ENCODE peak calls at places on chromosomes 7 and 10, in eight cellular contexts. A is epithelial cell of esophagus; G is fibroblast of villous mesenchyme; J is heart left ventricle; V is CD4-positive, alpha-beta T cell; B is prostate gland; D is GM10248; H is HFF-Myc. R is an unnamed sample.

GRCh38 chr10:124564881-124565280 is 103.3 kb downstream of the LHPP start:
- DNase-seq in A (no peak), G (no peak), J (no peak), V (no peak), B (no peak), D (no peak), H (no peak), R (no peak)

GRCh38 chr10:70658582-70659136 is 13.6 kb upstream of the ADAMTS14 start:
- DNase-seq in A (no peak), G (no peak), J (no peak), V (no peak), B (no peak), D (no peak), H (no peak), R (no peak)

GRCh38 chr10:61842755-61843497 is 58.6 kb upstream of the ARID5B start:
- DNase-seq in A (peak), G (peak), J (no peak), V (no peak), B (no peak), D (no peak), H (no peak), R (peak)

GRCh38 chr7:73893342-73894101 is 32.6 kb downstream of the TMEM270 start:
- DNase-seq in A (no peak), G (no peak), J (peak), V (no peak), B (peak), D (no peak), H (no peak), R (no peak)

GRCh38 chr7:141363748-141364147 is 187.5 kb upstream of the AGK start:
- DNase-seq in A (no peak), G (no peak), J (no peak), V (no peak), B (no peak), D (no peak), H (no peak), R (no peak)

GRCh38 chr7:120052884-120053382 is 220.0 kb upstream of the KCND2 start:
- DNase-seq in A (peak), G (peak), J (peak), V (no peak), B (no peak), D (no peak), H (no peak), R (peak)

GRCh38 chr7:55308186-55308929 is 56.8 kb upstream of the LANCL2 start:
- DNase-seq in A (no peak), G (peak), J (no peak), V (no peak), B (no peak), D (no peak), H (no peak), R (no peak)

GRCh38 chr7:121954803-121955202 is 81.8 kb downstream of the PTPRZ1 start:
- DNase-seq in A (peak), G (no peak), J (no peak), V (no peak), B (no peak), D (no peak), H (peak), R (no peak)

GRCh38 chr7:7970620-7971307 is 2.2 kb downstream of the GLCCI1 start:
- DNase-seq in A (no peak), G (peak), J (no peak), V (no peak), B (no peak), D (no peak), H (no peak), R (no peak)

GRCh38 chr7:74365320-74366022 is 76.3 kb downstream of the CLIP2 start:
- DNase-seq in A (peak), G (peak), J (peak), V (no peak), B (no peak), D (no peak), H (peak), R (no peak)

GRCh38 chr7:24660541-24660940 is 87.3 kb downstream of the PALS2 start:
- DNase-seq in A (no peak), G (peak), J (no peak), V (no peak), B (no peak), D (no peak), H (no peak), R (no peak)

GRCh38 chr10:59553127-59553649 is 156.5 kb downstream of the SLC16A9 start:
- DNase-seq in A (no peak), G (no peak), J (no peak), V (no peak), B (no peak), D (no peak), H (no peak), R (no peak)

GRCh38 chr7:148905093-148905666 is 21.1 kb upstream of the EZH2 start:
- DNase-seq in A (no peak), G (no peak), J (no peak), V (no peak), B (no peak), D (no peak), H (no peak), R (no peak)

GRCh38 chr10:51227897-51228713 is 153.8 kb downstream of the PRKG1 start:
- DNase-seq in A (no peak), G (no peak), J (no peak), V (no peak), B (no peak), D (no peak), H (no peak), R (no peak)

GRCh38 chr10:43863859-43864591 is 215.3 kb upstream of the ZNF32 start:
- DNase-seq in A (no peak), G (peak), J (peak), V (no peak), B (no peak), D (no peak), H (no peak), R (peak)

GRCh38 chr7:116836911-116837310 is 25.5 kb upstream of the CAPZA2 start:
- DNase-seq in A (peak), G (no peak), J (no peak), V (no peak), B (no peak), D (no peak), H (no peak), R (no peak)

GRCh38 chr10:60140681-60141632 is 234.6 kb upstream of the CCDC6 start:
- DNase-seq in A (peak), G (peak), J (peak), V (no peak), B (peak), D (no peak), H (peak), R (no peak)

GRCh38 chr10:124669141-124669823 is 74.9 kb downstream of the FAM53B start:
- DNase-seq in A (no peak), G (no peak), J (no peak), V (no peak), B (no peak), D (no peak), H (no peak), R (no peak)

GRCh38 chr7:3029138-3029537 is 14.5 kb downstream of the CARD11 start:
- DNase-seq in A (no peak), G (no peak), J (no peak), V (no peak), B (no peak), D (no peak), H (no peak), R (no peak)

GRCh38 chr10:33337335-33337854 is 2.9 kb upstream of the NRP1 start:
- DNase-seq in A (no peak), G (peak), J (peak), V (no peak), B (no peak), D (no peak), H (no peak), R (no peak)

GRCh38 chr10:10629512-10629911 is 388.2 kb upstream of the CELF2 start:
- DNase-seq in A (no peak), G (no peak), J (no peak), V (no peak), B (no peak), D (no peak), H (no peak), R (no peak)

GRCh38 chr7:158098125-158099030 is 489.2 kb downstream of the PTPRN2 start:
- DNase-seq in A (no peak), G (no peak), J (no peak), V (no peak), B (no peak), D (no peak), H (no peak), R (no peak)

GRCh38 chr7:135209225-135209834 is 2.0 kb downstream of the WDR91 start:
- DNase-seq in A (no peak), G (no peak), J (no peak), V (no peak), B (no peak), D (no peak), H (no peak), R (no peak)

GRCh38 chr7:141915565-141915964 is 634 bp upstream of the OR9A4 start:
- DNase-seq in A (peak), G (no peak), J (no peak), V (no peak), B (no peak), D (no peak), H (no peak), R (no peak)

GRCh38 chr7:127476618-127477017 is 84.1 kb upstream of the ZNF800 start:
- DNase-seq in A (no peak), G (no peak), J (no peak), V (no peak), B (no peak), D (no peak), H (no peak), R (no peak)

GRCh38 chr10:69938541-69938991 is 114.1 kb upstream of the MACROH2A2 start:
- DNase-seq in A (no peak), G (no peak), J (no peak), V (no peak), B (no peak), D (no peak), H (no peak), R (no peak)

GRCh38 chr7:151745090-151745638 is 131.8 kb downstream of the PRKAG2 start:
- DNase-seq in A (peak), G (peak), J (peak), V (no peak), B (no peak), D (no peak), H (no peak), R (peak)

GRCh38 chr7:128932862-128933821 is 4.6 kb upstream of the IRF5 start:
- DNase-seq in A (no peak), G (no peak), J (peak), V (no peak), B (no peak), D (peak), H (no peak), R (no peak)

GRCh38 chr10:71502221-71502620 is 105.5 kb downstream of the CDH23 start:
- DNase-seq in A (no peak), G (no peak), J (no peak), V (no peak), B (no peak), D (no peak), H (no peak), R (no peak)

GRCh38 chr7:100888988-100889760 is at the start of gene UFSP1:
- DNase-seq in A (no peak), G (no peak), J (no peak), V (no peak), B (no peak), D (no peak), H (no peak), R (no peak)

GRCh38 chr7:100888529-100888987 is 957 bp downstream of the UFSP1 start:
- DNase-seq in A (peak), G (no peak), J (peak), V (no peak), B (no peak), D (no peak), H (no peak), R (no peak)

GRCh38 chr7:100891555-100891954 is 2.0 kb upstream of the UFSP1 start:
- DNase-seq in A (peak), G (no peak), J (peak), V (no peak), B (no peak), D (no peak), H (no peak), R (no peak)

GRCh38 chr7:100890640-100891521 is 1.4 kb upstream of the UFSP1 start:
- DNase-seq in A (peak), G (no peak), J (peak), V (no peak), B (no peak), D (no peak), H (no peak), R (no peak)

DNA sequence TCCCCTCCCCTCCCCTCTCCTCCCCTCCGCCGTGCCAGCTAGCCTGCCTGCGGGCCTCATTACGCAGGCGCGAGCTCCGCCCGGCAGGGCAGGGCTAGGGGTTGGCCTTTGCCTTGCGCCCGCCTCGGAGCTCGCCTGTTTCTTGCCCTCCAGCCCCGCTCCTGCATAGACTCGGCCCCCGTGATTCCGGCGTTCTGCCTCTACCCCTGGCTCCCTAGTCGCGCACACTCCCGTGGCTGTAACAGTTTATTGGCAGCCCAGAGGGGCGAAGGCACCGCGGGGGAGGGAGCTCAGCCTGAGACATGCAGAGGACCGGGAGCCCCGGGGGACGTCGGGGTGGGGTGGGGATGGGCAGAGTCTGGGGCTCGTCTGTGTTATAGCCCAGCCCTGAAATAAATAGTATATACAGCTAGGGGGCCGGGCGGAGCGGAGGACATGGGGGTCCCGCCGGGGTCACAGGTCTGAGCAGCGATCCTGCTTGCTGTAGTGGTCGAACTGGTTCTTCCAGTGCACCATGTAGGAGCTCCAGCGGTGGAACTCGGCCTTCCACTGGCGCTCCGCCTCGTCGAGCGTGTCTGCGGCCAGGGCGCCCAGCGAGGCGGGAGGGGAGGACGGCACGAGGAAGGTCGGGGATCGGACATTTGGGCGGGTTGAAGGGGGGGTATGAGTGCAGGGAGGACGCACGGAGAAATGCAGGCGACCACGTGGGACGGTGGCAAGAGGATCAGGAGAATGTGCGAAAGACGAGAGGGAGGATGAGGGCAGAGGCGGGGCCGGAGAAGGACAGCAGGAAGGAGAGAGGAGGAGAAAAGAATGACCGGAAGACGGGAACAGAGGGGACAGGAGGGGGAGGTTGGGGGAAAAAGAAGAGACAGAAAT is 485 bp upstream of the UFSP1 start:
- DNase-seq in A (peak), G (peak), J (peak), V (peak), B (peak), D (peak), H (peak), R (peak)
- TF ChIP-seq CTCF in A (no peak), G (no peak), J (no peak), V (no peak), B (no peak), D (no peak), H (no peak), R (no peak)

GRCh38 chr10:79065853-79066252 is 2.9 kb upstream of the ZMIZ1 start:
- DNase-seq in A (no peak), G (no peak), J (no peak), V (no peak), B (no peak), D (no peak), H (no peak), R (no peak)

GRCh38 chr10:79068203-79068561 is 584 bp upstream of the ZMIZ1 start:
- DNase-seq in A (no peak), G (no peak), J (no peak), V (no peak), B (no peak), D (no peak), H (no peak), R (no peak)

GRCh38 chr10:79068562-79069324 is at the start of gene ZMIZ1:
- DNase-seq in A (peak), G (peak), J (peak), V (peak), B (peak), D (peak), H (peak), R (no peak)

GRCh38 chr10:79066460-79067240 is 2.1 kb upstream of the ZMIZ1 start:
- DNase-seq in A (peak), G (no peak), J (peak), V (no peak), B (no peak), D (peak), H (no peak), R (no peak)

GRCh38 chr10:79067241-79068202 is 1.2 kb upstream of the ZMIZ1 start:
- DNase-seq in A (peak), G (peak), J (peak), V (peak), B (peak), D (peak), H (peak), R (no peak)
- TF ChIP-seq CTCF in A (no peak), G (peak), J (no peak), V (no peak), B (peak), D (no peak), H (peak), R (peak)

GRCh38 chr10:4763960-4764428 is 62.0 kb upstream of the AKR1E2 start:
- DNase-seq in A (peak), G (peak), J (no peak), V (no peak), B (no peak), D (no peak), H (peak), R (peak)
- TF ChIP-seq CTCF in A (no peak), G (no peak), J (no peak), V (no peak), B (no peak), D (no peak), H (no peak), R (no peak)

GRCh38 chr7:115037128-115037802 is 115.4 kb downstream of the MDFIC start:
- DNase-seq in A (no peak), G (no peak), J (no peak), V (no peak), B (no peak), D (no peak), H (no peak), R (no peak)

GRCh38 chr7:115033917-115034459 is 112.1 kb downstream of the MDFIC start:
- DNase-seq in A (no peak), G (no peak), J (no peak), V (no peak), B (no peak), D (no peak), H (no peak), R (no peak)

GRCh38 chr7:115034515-115034914 is 112.6 kb downstream of the MDFIC start:
- DNase-seq in A (no peak), G (no peak), J (no peak), V (no peak), B (no peak), D (no peak), H (no peak), R (no peak)

GRCh38 chr7:115038158-115038557 is 116.3 kb downstream of the MDFIC start:
- DNase-seq in A (no peak), G (no peak), J (no peak), V (no peak), B (no peak), D (no peak), H (no peak), R (no peak)

DNA sequence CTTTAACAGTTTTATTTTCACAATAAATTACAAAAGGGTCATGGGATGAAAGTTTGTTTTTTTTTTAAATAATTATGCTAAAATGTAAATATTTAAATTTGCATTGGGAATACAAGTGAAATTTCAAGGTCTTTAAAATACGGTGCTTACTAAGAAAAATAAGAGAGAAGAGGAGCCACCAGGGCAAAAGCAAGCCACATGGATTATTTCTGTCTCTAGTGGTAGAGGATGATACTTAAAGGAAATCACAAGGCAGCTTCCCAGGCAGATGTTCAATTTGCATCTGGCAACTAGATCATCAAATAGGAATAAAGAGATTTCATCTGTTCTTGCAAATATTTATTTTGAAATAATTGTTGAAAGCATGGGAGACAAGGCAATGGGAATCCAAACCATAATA is 111.1 kb downstream of the MDFIC start:
- DNase-seq in A (no peak), G (peak), J (no peak), V (no peak), B (no peak), D (no peak), H (no peak), R (no peak)
- TF ChIP-seq CTCF in A (no peak), G (peak), J (no peak), V (no peak), B (no peak), D (no peak), H (no peak), R (peak)

GRCh38 chr10:127196227-127196954 is at the start of gene INSYN2A:
- DNase-seq in A (peak), G (peak), J (peak), V (no peak), B (no peak), D (no peak), H (no peak), R (no peak)
- TF ChIP-seq CTCF in A (peak), G (peak), J (no peak), V (no peak), B (no peak), D (no peak), H (peak), R (no peak)

GRCh38 chr7:97844036-97844435 is 28.2 kb downstream of the ASNS start:
- DNase-seq in A (no peak), G (no peak), J (no peak), V (no peak), B (no peak), D (no peak), H (no peak), R (no peak)
- TF ChIP-seq CTCF in A (peak), G (no peak), J (no peak), V (no peak), B (no peak), D (no peak), H (no peak), R (peak)

GRCh38 chr10:77080361-77081027 is 557.1 kb downstream of the KCNMA1 start:
- DNase-seq in A (no peak), G (no peak), J (no peak), V (no peak), B (no peak), D (no peak), H (no peak), R (no peak)

GRCh38 chr10:77085344-77085743 is 552.3 kb downstream of the KCNMA1 start:
- DNase-seq in A (no peak), G (no peak), J (no peak), V (no peak), B (no peak), D (no peak), H (no peak), R (no peak)

GRCh38 chr10:77084431-77085144 is 553.0 kb downstream of the KCNMA1 start:
- DNase-seq in A (no peak), G (peak), J (peak), V (no peak), B (no peak), D (no peak), H (no peak), R (no peak)

GRCh38 chr10:77081411-77082010 is 556.1 kb downstream of the KCNMA1 start:
- DNase-seq in A (no peak), G (no peak), J (no peak), V (no peak), B (no peak), D (no peak), H (no peak), R (no peak)

GRCh38 chr10:77082601-77083252 is 554.9 kb downstream of the KCNMA1 start:
- DNase-seq in A (no peak), G (no peak), J (no peak), V (no peak), B (no peak), D (no peak), H (no peak), R (no peak)
- TF ChIP-seq CTCF in A (peak), G (no peak), J (no peak), V (no peak), B (no peak), D (no peak), H (peak), R (peak)

GRCh38 chr10:97539523-97540200 is 32.9 kb upstream of the ANKRD2 start:
- DNase-seq in A (peak), G (peak), J (peak), V (no peak), B (no peak), D (no peak), H (no peak), R (no peak)
- TF ChIP-seq CTCF in A (peak), G (peak), J (no peak), V (no peak), B (no peak), D (no peak), H (peak), R (peak)